ENCODE peak calls at places on chromosomes 5 and 9, in six cellular contexts. G, L, T, N, Y and C are unnamed samples.

GRCh38 chr9:124501771-124502320 is 5.4 kb downstream of the NR5A1 start:
- DNase-seq in Y (no peak), L (no peak), G (no peak), N (no peak), T (no peak), C (no peak)

GRCh38 chr5:78009937-78010527 is 233.9 kb upstream of the TBCA start:
- DNase-seq in L (peak; percentile 92), T (no peak), Y (no peak), N (no peak), G (no peak), C (peak; percentile 91)

GRCh38 chr9:127567119-127567897 is 44.8 kb upstream of the STXBP1 start:
- DNase-seq in G (no peak), T (peak; percentile 52), L (peak; percentile 60), N (no peak), Y (peak; percentile 61), C (peak; percentile 59)

GRCh38 chr5:174520420-174521396 is 203.7 kb upstream of the MSX2 start:
- DNase-seq in Y (peak; percentile 80), L (no peak), N (peak; percentile 49), G (no peak), T (peak; percentile 94), C (no peak)

GRCh38 chr5:2038337-2039179 is 155.8 kb upstream of the IRX4 start:
- DNase-seq in N (peak; percentile 61), L (peak; percentile 46), Y (no peak), T (peak; percentile 97), G (peak; percentile 66), C (peak; percentile 30)

GRCh38 chr9:135184158-135184557 is 96.7 kb downstream of the OLFM1 start:
- DNase-seq in Y (no peak), L (no peak), N (no peak), G (no peak), T (no peak), C (no peak)

GRCh38 chr5:140633081-140633471 is at the start of gene CD14:
- DNase-seq in L (peak; percentile 46), G (no peak), Y (peak; percentile 69), T (no peak), N (peak; percentile 77), C (peak; percentile 39)

GRCh38 chr5:65290677-65291076 is 191.0 kb downstream of the ADAMTS6 start:
- DNase-seq in Y (no peak), G (no peak), N (no peak), L (peak; percentile 55), T (no peak), C (peak; percentile 77)

GRCh38 chr5:756171-756570 is 28.4 kb downstream of the ZDHHC11B start:
- DNase-seq in L (no peak), N (peak; percentile 22), T (no peak), Y (no peak), G (peak; percentile 2), C (no peak)

GRCh38 chr5:92518318-92518913 is 1062.6 kb downstream of the NR2F1-AS1 start:
- DNase-seq in N (peak; percentile 28), T (peak; percentile 46), Y (no peak), G (no peak), L (peak; percentile 66), C (peak; percentile 38)

GRCh38 chr5:83844320-83845068 is 123.8 kb upstream of the HAPLN1 start:
- DNase-seq in L (peak; percentile 94), T (no peak), Y (no peak), G (peak; percentile 84), N (no peak), C (peak; percentile 96)

GRCh38 chr9:134134949-134135342 is 936 bp upstream of the WDR5 start:
- DNase-seq in N (no peak), Y (no peak), G (no peak), L (no peak), T (no peak), C (no peak)

GRCh38 chr5:10985711-10986110 is 224.7 kb upstream of the DAP start:
- DNase-seq in N (no peak), Y (no peak), T (no peak), L (no peak), G (no peak), C (no peak)

GRCh38 chr5:9924614-9925013 is 294.5 kb upstream of the TAS2R1 start:
- DNase-seq in G (no peak), Y (peak; percentile 94), N (no peak), L (peak; percentile 98), T (no peak), C (peak; percentile 96)

DNA sequence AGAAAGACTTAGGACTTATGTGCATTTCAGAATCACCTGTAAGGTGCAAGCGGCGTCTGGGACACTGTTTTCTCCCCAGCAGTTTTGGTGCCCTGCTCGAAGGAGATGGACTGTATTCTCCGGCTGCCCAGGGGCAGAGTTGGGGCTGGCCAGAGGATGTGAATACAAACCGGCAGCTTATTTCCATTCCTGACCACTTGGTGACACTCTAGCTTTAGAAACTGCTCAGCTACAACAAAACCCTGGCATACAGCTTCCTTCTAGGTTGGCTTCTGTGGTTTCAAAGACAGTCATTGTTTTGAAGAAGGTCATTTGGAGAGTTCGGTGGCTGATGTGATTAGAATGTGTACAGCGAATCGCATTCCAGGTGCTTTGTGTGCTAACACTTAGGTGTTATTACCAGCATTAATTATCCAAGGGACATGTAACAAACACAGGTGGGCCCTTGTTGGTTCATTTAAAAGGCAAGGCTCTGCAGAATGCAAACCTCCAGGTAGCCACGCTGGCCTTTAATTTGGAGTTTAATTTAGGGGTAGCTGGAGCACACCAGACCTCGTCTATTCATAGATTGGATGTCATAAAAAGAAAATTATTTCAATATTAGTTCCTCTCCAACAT is 191.0 kb downstream of the MAT2B start:
- DNase-seq in G (no peak), Y (peak; percentile 43), N (peak; percentile 54), T (peak; percentile 86), L (peak; percentile 87), C (peak; percentile 75)
- TF ChIP-seq CTCF in G (peak; percentile 34), Y (peak; percentile 61), N (peak; percentile 88), T (peak; percentile 90), L (peak; percentile 75), C (peak; percentile 80)

GRCh38 chr5:144352318-144352717 is 181.6 kb downstream of the KCTD16 start:
- DNase-seq in G (no peak), Y (no peak), L (no peak), T (no peak), N (no peak), C (no peak)

GRCh38 chr5:144352732-144353317 is 182.2 kb downstream of the KCTD16 start:
- DNase-seq in Y (no peak), T (no peak), L (no peak), G (no peak), N (no peak), C (no peak)

GRCh38 chr5:144361406-144361805 is 190.7 kb downstream of the KCTD16 start:
- DNase-seq in T (no peak), L (no peak), G (no peak), N (no peak), Y (no peak), C (no peak)

GRCh38 chr5:144356489-144356888 is 185.8 kb downstream of the KCTD16 start:
- DNase-seq in G (no peak), T (no peak), L (no peak), N (no peak), Y (no peak), C (no peak)
- H3K4me3 ChIP-seq in G (no peak overlapping the region), T (no peak overlapping the region), L (no peak overlapping the region), N (no peak overlapping the region), Y (no peak overlapping the region), C (no peak overlapping the region)

GRCh38 chr9:37209431-37210386 is 89.3 kb downstream of the ZCCHC7 start:
- DNase-seq in L (peak; percentile 21), Y (no peak), T (peak; percentile 29), N (peak; percentile 26), G (no peak), C (no peak)
- TF ChIP-seq CTCF in L (peak; percentile 19), Y (no peak), T (peak; percentile 45), N (peak; percentile 71), G (peak; percentile 13), C (peak; percentile 8)

DNA sequence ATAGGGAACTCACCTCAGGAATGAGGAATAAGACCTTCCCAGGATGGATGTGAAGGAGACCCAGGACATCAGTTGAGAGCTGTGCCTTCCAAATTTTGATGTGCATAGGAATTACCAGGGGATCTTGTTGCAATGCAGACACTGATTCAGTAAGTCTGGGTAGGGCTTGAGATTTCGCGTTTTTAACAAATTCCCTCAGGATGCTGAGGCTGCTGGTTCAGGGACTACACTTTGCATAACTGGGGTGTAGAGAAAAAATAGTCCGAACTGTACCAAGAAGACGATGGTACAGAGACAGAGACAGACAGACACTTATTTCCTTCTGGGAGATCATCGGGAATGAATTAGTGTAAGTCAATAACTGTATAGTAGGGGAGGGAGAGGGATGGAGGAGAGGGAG is 82.3 kb upstream of the FREM1 start:
- DNase-seq in T (no peak), N (no peak), G (peak; percentile 9), L (no peak), Y (no peak), C (peak; percentile 7)
- H3K4me3 ChIP-seq in T (peak overlapping the region; percentile 53), N (peak overlapping the region; percentile 75), G (peak overlapping the region; percentile 65), L (no peak overlapping the region), Y (peak overlapping the region; percentile 92), C (peak overlapping the region; percentile 78)

DNA sequence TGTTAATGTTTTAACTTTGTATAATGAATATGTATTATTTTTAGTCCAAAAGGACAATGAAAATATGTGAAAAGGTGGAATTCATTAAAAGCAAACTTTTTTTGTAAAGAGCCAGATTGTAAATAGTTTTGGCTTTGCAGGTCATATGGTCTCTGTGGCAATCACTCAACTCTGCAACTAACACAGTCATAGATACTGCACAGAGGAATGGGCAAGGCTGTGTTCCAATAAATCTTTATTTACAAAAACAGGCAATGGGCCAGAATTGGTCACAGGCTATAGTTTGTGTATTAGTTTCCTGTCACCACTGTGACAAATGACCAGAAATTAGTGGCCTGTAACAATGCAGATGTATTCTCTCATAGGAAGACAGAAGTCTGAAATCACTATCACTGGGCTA is 125.4 kb upstream of the PTCH1 start:
- DNase-seq in N (no peak), L (no peak), G (no peak), Y (no peak), T (no peak), C (peak; percentile 11)
- TF ChIP-seq CTCF in N (no peak), L (no peak), G (no peak), Y (no peak), T (no peak), C (no peak)

GRCh38 chr9:89038354-89039091 is 47.3 kb downstream of the S1PR3 start:
- DNase-seq in Y (peak; percentile 43), G (no peak), T (no peak), N (no peak), L (peak; percentile 96), C (peak; percentile 98)

GRCh38 chr9:89037891-89038290 is 46.6 kb downstream of the S1PR3 start:
- DNase-seq in N (no peak), L (no peak), T (no peak), Y (no peak), G (no peak), C (no peak)

GRCh38 chr9:89039664-89040063 is 48.4 kb downstream of the S1PR3 start:
- DNase-seq in L (no peak), T (no peak), Y (no peak), N (no peak), G (no peak), C (no peak)

GRCh38 chr9:89037325-89037724 is 46.1 kb downstream of the S1PR3 start:
- DNase-seq in T (no peak), L (peak; percentile 34), Y (no peak), N (no peak), G (no peak), C (no peak)

DNA sequence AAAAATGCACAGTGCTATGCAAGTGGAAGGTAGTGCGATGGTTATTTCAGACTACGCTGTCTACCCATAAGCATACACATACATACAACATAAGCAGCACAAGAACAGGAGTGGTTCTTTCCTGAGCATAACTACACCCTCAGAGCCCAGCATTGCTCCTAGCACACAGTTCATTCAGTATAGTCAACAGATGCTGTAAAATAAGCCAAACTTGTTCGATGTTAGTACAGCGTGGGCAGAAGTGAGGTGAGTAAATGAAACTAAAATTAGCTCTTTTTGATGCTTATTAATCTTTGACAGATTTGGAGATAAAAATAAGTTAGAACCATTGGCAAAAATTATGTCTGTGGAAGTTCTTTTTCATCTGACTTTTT is 47.8 kb downstream of the S1PR3 start:
- DNase-seq in T (no peak), Y (no peak), G (no peak), N (no peak), L (no peak), C (no peak)
- H3K4me3 ChIP-seq in T (no peak overlapping the region), Y (no peak overlapping the region), G (no peak overlapping the region), N (no peak overlapping the region), L (no peak overlapping the region), C (no peak overlapping the region)